ENCODE peak calls at places on chromosomes 2 and 18, in four cellular contexts. A, Z, G and W are unnamed samples.

GRCh38 chr18:53004798-53005197 is 664.8 kb downstream of the DCC start:
- DNase-seq in A (no peak), Z (no peak), G (peak), W (no peak)

GRCh38 chr18:48983793-48984437 is 33.1 kb upstream of the SMAD7 start:
- DNase-seq in A (peak), Z (peak), G (no peak), W (no peak)

GRCh38 chr2:119958642-119959268 is 54.1 kb upstream of the EPB41L5 start:
- DNase-seq in A (no peak), Z (no peak), G (no peak), W (no peak)

GRCh38 chr2:84880645-84881521 is at the start of gene TRABD2A:
- DNase-seq in A (peak), Z (no peak), G (peak), W (peak)

GRCh38 chr2:187719510-187719909 is 165.3 kb upstream of the TFPI start:
- DNase-seq in A (no peak), Z (no peak), G (peak), W (no peak)

GRCh38 chr2:3692375-3692774 is 11.0 kb upstream of the DCDC2C start:
- DNase-seq in A (no peak), Z (no peak), G (peak), W (no peak)

GRCh38 chr2:53672881-53673522 is 94.6 kb upstream of the CHAC2 start:
- DNase-seq in A (no peak), Z (no peak), G (no peak), W (no peak)

GRCh38 chr2:109400102-109400501 is 213.7 kb downstream of the SEPTIN10 start:
- DNase-seq in A (no peak), Z (no peak), G (no peak), W (no peak)

GRCh38 chr2:55804535-55804934 is 110.9 kb upstream of the PNPT1 start:
- DNase-seq in A (no peak), Z (no peak), G (no peak), W (no peak)

GRCh38 chr2:161250864-161251436 is 57.3 kb upstream of the PSMD14 start:
- DNase-seq in A (no peak), Z (no peak), G (peak), W (no peak)

GRCh38 chr2:33321236-33321731 is 155.2 kb upstream of the RASGRP3 start:
- DNase-seq in A (no peak), Z (no peak), G (no peak), W (no peak)

GRCh38 chr2:76558157-76558556 is 847.4 kb upstream of the GCFC2 start:
- DNase-seq in A (no peak), Z (no peak), G (no peak), W (no peak)

GRCh38 chr2:237473474-237474453 is 13.3 kb upstream of the MLPH start:
- DNase-seq in A (no peak), Z (no peak), G (no peak), W (no peak)

GRCh38 chr2:105417789-105418475 is 19.1 kb upstream of the FHL2 start:
- DNase-seq in A (no peak), Z (no peak), G (no peak), W (no peak)

GRCh38 chr2:10169053-10169578 is 46.6 kb downstream of the RRM2 start:
- DNase-seq in A (no peak), Z (no peak), G (peak), W (no peak)

GRCh38 chr18:75869197-75869596 is 441.7 kb upstream of the SMIM21 start:
- DNase-seq in A (no peak), Z (no peak), G (no peak), W (no peak)

GRCh38 chr2:222451270-222451674 is 26.9 kb downstream of the SGPP2 start:
- DNase-seq in A (no peak), Z (no peak), G (no peak), W (no peak)

GRCh38 chr18:814300-815084 is 2.5 kb upstream of the YES1 start:
- DNase-seq in A (no peak), Z (no peak), G (peak), W (no peak)

GRCh38 chr2:201403904-201404303 is 46.8 kb upstream of the FLACC1 start:
- DNase-seq in A (no peak), Z (no peak), G (no peak), W (no peak)

GRCh38 chr18:7766383-7766782 is 199.3 kb downstream of the PTPRM start:
- DNase-seq in A (no peak), Z (no peak), G (peak), W (no peak)

GRCh38 chr2:128622916-128623620 is 304.4 kb upstream of the HS6ST1 start:
- DNase-seq in A (no peak), Z (no peak), G (no peak), W (peak)

GRCh38 chr18:51655327-51655698 is 457.8 kb upstream of the MEX3C start:
- DNase-seq in A (no peak), Z (no peak), G (no peak), W (no peak)

GRCh38 chr2:60661073-60661738 is 94.9 kb upstream of the PAPOLG start:
- DNase-seq in A (no peak), Z (no peak), G (no peak), W (no peak)

GRCh38 chr2:60657673-60658072 is 98.4 kb upstream of the PAPOLG start:
- DNase-seq in A (no peak), Z (no peak), G (no peak), W (no peak)

GRCh38 chr2:60659026-60659425 is 97.0 kb upstream of the PAPOLG start:
- DNase-seq in A (no peak), Z (no peak), G (peak), W (no peak)
- TF ChIP-seq CTCF in A (no peak), Z (no peak), G (peak), W (peak)

DNA sequence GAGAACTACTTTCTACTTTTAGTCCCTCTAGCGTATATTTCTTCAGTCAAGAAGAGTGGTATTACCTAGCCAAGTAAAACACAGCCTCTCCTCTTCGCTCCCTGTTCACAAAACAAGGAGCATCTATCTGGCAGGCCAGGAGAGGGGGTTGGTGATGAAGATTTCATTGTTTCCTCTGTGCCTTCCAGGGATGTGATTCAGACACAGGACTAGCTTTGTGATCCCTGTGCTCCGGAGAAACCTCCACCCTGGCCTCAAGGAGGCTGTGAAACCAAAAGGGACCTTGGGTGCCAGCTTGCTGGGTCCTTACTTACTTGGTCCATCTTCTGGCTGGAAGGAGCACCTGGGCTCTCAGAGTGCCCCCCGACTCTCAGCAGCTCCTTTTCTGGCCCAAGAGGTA is 5.7 kb downstream of the RHOB start:
- DNase-seq in A (peak), Z (peak), G (peak), W (no peak)
- TF ChIP-seq CTCF in A (no peak), Z (peak), G (no peak), W (peak)

GRCh38 chr2:35428548-35428947 is 927.0 kb upstream of the CRIM1 start:
- DNase-seq in A (peak), Z (peak), G (peak), W (no peak)
- TF ChIP-seq CTCF in A (no peak), Z (peak), G (peak), W (peak)

DNA sequence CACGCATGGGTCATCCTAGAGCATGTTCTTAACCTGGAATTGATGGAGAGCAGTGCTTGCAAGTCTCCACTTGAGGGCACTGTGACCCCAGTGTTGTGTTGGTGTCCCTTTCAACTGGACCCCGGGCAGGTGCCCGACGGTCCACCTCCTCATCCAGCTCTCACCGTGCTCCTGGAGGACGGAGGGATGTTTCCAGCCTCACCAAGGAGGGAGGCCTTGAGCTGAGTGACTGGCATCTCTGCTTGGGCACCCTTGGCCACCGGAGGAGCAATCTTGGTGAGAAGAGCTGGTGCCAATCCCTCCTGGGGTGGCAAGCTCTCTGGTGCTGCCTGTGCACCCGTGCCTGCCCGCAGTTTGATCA is 45.4 kb upstream of the ASB18 start:
- DNase-seq in A (no peak), Z (no peak), G (peak), W (no peak)
- TF ChIP-seq CTCF in A (no peak), Z (no peak), G (peak), W (peak)

GRCh38 chr2:45343618-45344017 is 267.4 kb downstream of the SRBD1 start:
- DNase-seq in A (no peak), Z (no peak), G (no peak), W (no peak)
- TF ChIP-seq CTCF in A (no peak), Z (no peak), G (no peak), W (no peak)

GRCh38 chr2:29206941-29207340 is 91.7 kb downstream of the CLIP4 start:
- DNase-seq in A (no peak), Z (no peak), G (peak), W (no peak)
- TF ChIP-seq CTCF in A (no peak), Z (no peak), G (peak), W (no peak)